ENCODE peak calls at places on chromosomes 11 and 22, in four cellular contexts. U is WTC11, A is GM12878, N is HepG2. K is an unnamed sample.

GRCh38 chr11:45815747-45816146 is 10.8 kb downstream of the SLC35C1 start:
- DNase-seq in N (no peak), A (no peak), U (no peak), K (peak)

GRCh38 chr11:88345408-88345807 is 7.9 kb upstream of the CTSC start:
- DNase-seq in A (no peak), U (no peak), N (no peak), K (no peak)

GRCh38 chr11:94525933-94526332 is 13.7 kb downstream of the C11orf97 start:
- DNase-seq in A (no peak), U (no peak), N (no peak), K (no peak)

GRCh38 chr22:28268176-28268575 is 349.1 kb upstream of the PITPNB start:
- DNase-seq in U (no peak), N (no peak), A (no peak), K (no peak)

GRCh38 chr11:84261707-84262106 is 975.5 kb upstream of the CCDC90B start:
- DNase-seq in A (no peak), U (peak), N (no peak), K (no peak)

GRCh38 chr22:47165998-47166397 is 403.5 kb downstream of the TBC1D22A start:
- DNase-seq in A (no peak), U (peak), N (no peak), K (no peak)

GRCh38 chr11:33160147-33160546 is 1.1 kb downstream of the CSTF3 start:
- DNase-seq in U (no peak), A (no peak), N (peak), K (no peak)

GRCh38 chr11:63210111-63210510 is 33.3 kb downstream of the SLC22A25 start:
- DNase-seq in U (no peak), A (no peak), N (no peak), K (no peak)

GRCh38 chr22:38110008-38110862 is at the start of gene BAIAP2L2:
- DNase-seq in N (peak), U (no peak), A (no peak), K (no peak)

GRCh38 chr22:30005213-30005857 is 74.9 kb upstream of the HORMAD2 start:
- DNase-seq in U (peak), N (peak), A (peak), K (peak)

GRCh38 chr11:116331381-116331780 is 441.4 kb downstream of the BUD13 start:
- DNase-seq in U (no peak), A (no peak), N (no peak), K (no peak)

GRCh38 chr11:36360833-36361232 is 64.7 kb downstream of the PRR5L start:
- DNase-seq in A (no peak), N (no peak), U (no peak), K (no peak)

GRCh38 chr11:119126675-119127268 is 5.4 kb downstream of the HINFP start:
- DNase-seq in U (no peak), A (no peak), N (no peak), K (no peak)

GRCh38 chr11:126748097-126748756 is 252.3 kb downstream of the KIRREL3 start:
- DNase-seq in U (no peak), A (no peak), N (no peak), K (no peak)

GRCh38 chr11:124748100-124748418 is 4.0 kb downstream of the VSIG2 start:
- DNase-seq in U (no peak), A (no peak), N (no peak), K (no peak)

GRCh38 chr11:61890536-61891330 is 612 bp downstream of the FADS3 start:
- DNase-seq in N (peak), U (no peak), A (no peak), K (peak)

GRCh38 chr22:39375646-39376045 is 23.9 kb upstream of the TAB1 start:
- DNase-seq in U (no peak), A (no peak), N (no peak), K (no peak)

GRCh38 chr11:119480375-119481020 is 57.5 kb upstream of the THY1 start:
- DNase-seq in A (no peak), N (no peak), U (no peak), K (peak)

GRCh38 chr11:118108513-118108912 is 21.8 kb upstream of the SMIM35 start:
- DNase-seq in N (no peak), U (no peak), A (no peak), K (no peak)

GRCh38 chr22:31106651-31107205 is 640 bp downstream of the SELENOM start:
- DNase-seq in A (no peak), U (no peak), N (no peak), K (no peak)

GRCh38 chr22:31103899-31104694 is 3.3 kb downstream of the SELENOM start:
- DNase-seq in A (no peak), N (no peak), U (no peak), K (no peak)

GRCh38 chr22:31106001-31106571 is 1.3 kb downstream of the SELENOM start:
- DNase-seq in U (no peak), A (no peak), N (no peak), K (no peak)

GRCh38 chr22:31104869-31105268 is 2.5 kb downstream of the SELENOM start:
- DNase-seq in A (no peak), N (no peak), U (peak), K (no peak)

GRCh38 chr22:31105282-31105929 is 2.0 kb downstream of the SELENOM start:
- DNase-seq in U (no peak), A (no peak), N (no peak), K (no peak)
- TF ChIP-seq TCF7 in U (no peak), A (no peak), N (no peak), K (no peak)

DNA sequence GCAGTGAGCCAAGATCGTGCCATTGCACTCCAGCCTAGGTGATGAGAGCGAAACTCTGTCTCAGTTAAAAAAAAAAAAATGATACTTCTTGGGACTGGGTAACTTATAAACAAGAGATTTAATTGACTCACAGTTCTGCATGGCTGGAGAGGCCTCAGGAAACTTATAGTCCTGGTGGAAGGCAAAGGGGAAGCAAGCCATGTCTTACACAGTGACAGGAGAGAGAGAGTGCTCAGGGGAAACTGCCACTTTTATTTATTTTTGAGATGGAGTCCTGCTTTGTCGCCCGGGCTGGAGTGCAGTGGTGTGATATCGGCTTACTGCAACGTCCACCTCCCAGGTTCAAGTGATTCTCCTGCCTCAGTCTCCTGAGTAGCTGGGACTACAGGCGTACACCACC is 8.2 kb downstream of the SDF2L1 start:
- DNase-seq in N (no peak), U (no peak), A (no peak), K (peak)
- TF ChIP-seq TCF7 in N (no peak), U (no peak), A (no peak), K (no peak)

DNA sequence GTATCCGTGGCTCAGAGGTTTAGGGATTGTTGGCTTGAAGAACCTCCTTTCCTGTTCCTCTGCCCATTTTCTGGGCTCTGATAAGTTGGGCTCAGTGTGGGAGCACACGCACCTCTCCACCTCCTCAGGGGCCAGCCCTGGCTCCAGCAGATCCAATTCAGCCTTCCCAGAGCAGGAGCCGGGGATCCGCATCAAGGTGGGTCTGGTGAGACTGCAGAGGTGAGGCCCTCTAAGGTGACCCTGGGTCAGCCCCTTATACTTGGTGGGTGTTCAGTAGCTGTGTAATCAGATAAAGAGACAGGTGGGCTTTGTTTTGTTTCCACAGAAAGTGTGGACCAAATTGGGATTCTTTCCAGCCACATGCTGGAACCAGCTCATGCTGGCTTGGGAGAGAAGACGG is 1466.0 kb downstream of the TBC1D22A start:
- DNase-seq in A (no peak), U (no peak), N (no peak), K (no peak)
- TF ChIP-seq TCF7 in A (no peak), U (no peak), N (no peak), K (no peak)

GRCh38 chr11:57344826-57345225 is 6.7 kb downstream of the P2RX3 start:
- DNase-seq in U (no peak), A (no peak), N (no peak), K (no peak)

GRCh38 chr11:57342702-57343101 is 4.5 kb downstream of the P2RX3 start:
- DNase-seq in U (no peak), N (no peak), A (no peak), K (no peak)

GRCh38 chr11:57341250-57341808 is 3.2 kb downstream of the P2RX3 start:
- DNase-seq in N (no peak), U (no peak), A (no peak), K (no peak)

GRCh38 chr11:57345555-57346151 is 7.5 kb downstream of the P2RX3 start:
- DNase-seq in A (no peak), U (peak), N (peak), K (peak)

GRCh38 chr11:57343825-57344224 is 5.7 kb downstream of the P2RX3 start:
- DNase-seq in U (no peak), A (no peak), N (no peak), K (no peak)
- TF ChIP-seq TCF7 in U (no peak), A (no peak), N (no peak), K (no peak)

GRCh38 chr11:27319065-27319464 is 44.0 kb downstream of the CCDC34 start:
- DNase-seq in A (peak), N (peak), U (no peak), K (no peak)
- TF ChIP-seq TCF7 in A (peak), N (no peak), U (no peak), K (no peak)

DNA sequence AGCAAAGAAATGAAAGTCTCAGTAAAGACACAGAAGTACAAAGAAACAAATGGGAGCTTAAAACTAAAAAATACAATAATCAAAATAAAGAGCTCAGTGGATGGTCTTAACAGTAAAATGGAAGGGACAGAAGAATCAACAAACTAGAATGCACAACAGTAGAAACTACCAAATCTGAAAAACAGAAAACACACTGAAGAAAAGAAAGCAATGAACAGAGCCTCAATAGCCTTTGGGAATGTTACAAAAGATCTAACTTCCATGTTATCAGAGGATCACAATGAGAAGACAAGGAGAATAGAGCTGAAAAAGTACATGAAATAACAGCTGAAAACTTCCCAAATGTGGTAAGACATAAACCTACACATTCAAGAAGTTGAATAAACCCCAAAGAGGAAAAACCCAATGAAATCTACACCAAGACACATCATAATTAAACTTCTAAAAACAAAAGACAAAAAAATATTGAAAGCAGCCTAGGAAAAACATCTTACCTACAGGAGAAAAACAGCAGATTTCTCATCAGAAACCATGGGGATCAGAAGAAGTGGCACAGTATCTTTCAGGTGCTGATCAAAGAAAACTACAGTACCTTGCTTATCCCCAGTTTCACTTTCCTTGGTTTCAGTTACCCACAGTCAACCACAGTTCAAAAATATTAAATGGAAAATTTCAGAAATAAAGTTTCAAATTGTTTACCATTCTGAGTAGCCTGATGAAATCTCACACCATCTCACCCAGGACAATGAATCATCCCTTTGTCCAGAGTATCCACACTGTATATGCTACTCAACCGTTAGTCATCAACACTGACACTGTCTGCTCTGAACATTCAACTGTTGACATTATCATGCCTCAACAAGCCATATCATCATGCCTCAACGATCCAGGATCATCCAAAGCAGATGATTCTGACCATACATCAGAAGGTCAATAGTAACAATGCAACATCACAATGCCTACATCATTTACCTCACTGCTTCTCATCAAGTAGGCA is 22.2 kb downstream of the RRAS2 start:
- DNase-seq in U (no peak), A (no peak), N (peak), K (peak)
- TF ChIP-seq TCF7 in U (no peak), A (peak), N (no peak), K (no peak)

GRCh38 chr11:79564288-79564925 is 123.6 kb upstream of the TENM4 start:
- DNase-seq in U (no peak), A (no peak), N (no peak), K (no peak)
- TF ChIP-seq TCF7 in U (no peak), A (no peak), N (no peak), K (no peak)

GRCh38 chr11:106231591-106231990 is 154.1 kb downstream of the AASDHPPT start:
- DNase-seq in U (no peak), N (no peak), A (no peak), K (no peak)

GRCh38 chr11:106234794-106235193 is 157.3 kb downstream of the AASDHPPT start:
- DNase-seq in A (peak), U (no peak), N (no peak), K (no peak)

GRCh38 chr11:106224172-106224571 is 146.7 kb downstream of the AASDHPPT start:
- DNase-seq in N (no peak), U (no peak), A (no peak), K (no peak)

GRCh38 chr11:106233191-106233590 is 155.7 kb downstream of the AASDHPPT start:
- DNase-seq in U (no peak), N (no peak), A (no peak), K (no peak)

GRCh38 chr11:106228996-106229395 is 151.5 kb downstream of the AASDHPPT start:
- DNase-seq in A (no peak), U (no peak), N (no peak), K (no peak)
- TF ChIP-seq TCF7 in A (no peak), U (no peak), N (no peak), K (no peak)

K was measured in K562.